ENCODE peak calls at places on chromosomes 16 and 17, in five cellular contexts. One of them, this sample, is unnamed.

GRCh38 chr17:12024332-12024731 is 3.7 kb downstream of the MAP2K4 start:
- DNase-seq in neuronal stem cell: no peak
- DNase-seq in H1: no peak
- DNase-seq in mesenchymal stem cell: peak; percentile 26
- DNase-seq in IMR-90: peak; percentile 73
- DNase-seq in this sample: no peak

GRCh38 chr17:38587956-38588771 is 17.6 kb downstream of the SRCIN1 start:
- DNase-seq in neuronal stem cell: no peak
- DNase-seq in H1: no peak
- DNase-seq in mesenchymal stem cell: no peak
- DNase-seq in IMR-90: no peak
- DNase-seq in this sample: no peak

GRCh38 chr17:44878627-44879221 is 20.5 kb downstream of the EFTUD2 start:
- DNase-seq in neuronal stem cell: no peak
- DNase-seq in H1: no peak
- DNase-seq in mesenchymal stem cell: peak; percentile 52
- DNase-seq in IMR-90: peak; percentile 38
- DNase-seq in this sample: no peak

GRCh38 chr16:78929798-78930197 is 670.7 kb downstream of the MAF start:
- DNase-seq in neuronal stem cell: no peak
- DNase-seq in H1: no peak
- DNase-seq in mesenchymal stem cell: no peak
- DNase-seq in IMR-90: no peak
- DNase-seq in this sample: no peak

GRCh38 chr17:46978489-46979022 is 497 bp downstream of the RPRML start:
- DNase-seq in neuronal stem cell: peak; percentile 21
- DNase-seq in H1: peak; percentile 64
- DNase-seq in mesenchymal stem cell: peak; percentile 7
- DNase-seq in IMR-90: no peak
- DNase-seq in this sample: peak; percentile 63

GRCh38 chr17:51643702-51644490 is 383.6 kb downstream of the UTP18 start:
- DNase-seq in neuronal stem cell: no peak
- DNase-seq in H1: no peak
- DNase-seq in mesenchymal stem cell: no peak
- DNase-seq in IMR-90: no peak
- DNase-seq in this sample: no peak

GRCh38 chr17:28335201-28335958 is at the start of the genes IFT20 and TNFAIP1:
- DNase-seq in neuronal stem cell: peak; percentile 99
- DNase-seq in H1: peak; percentile 94
- DNase-seq in mesenchymal stem cell: peak; percentile 100
- DNase-seq in IMR-90: peak; percentile 100
- DNase-seq in this sample: peak; percentile 100

GRCh38 chr17:29583324-29584248 is 5.9 kb downstream of the GIT1 start:
- DNase-seq in neuronal stem cell: no peak
- DNase-seq in H1: no peak
- DNase-seq in mesenchymal stem cell: no peak
- DNase-seq in IMR-90: no peak
- DNase-seq in this sample: no peak

GRCh38 chr17:60767744-60768308 is 90.2 kb downstream of the BCAS3 start:
- DNase-seq in neuronal stem cell: no peak
- DNase-seq in H1: no peak
- DNase-seq in mesenchymal stem cell: no peak
- DNase-seq in IMR-90: no peak
- DNase-seq in this sample: no peak

GRCh38 chr17:73494096-73494954 is 149.9 kb downstream of the SDK2 start:
- DNase-seq in neuronal stem cell: no peak
- DNase-seq in H1: no peak
- DNase-seq in mesenchymal stem cell: no peak
- DNase-seq in IMR-90: no peak
- DNase-seq in this sample: no peak

GRCh38 chr17:50039058-50039457 is 16.9 kb upstream of the ITGA3 start:
- DNase-seq in neuronal stem cell: no peak
- DNase-seq in H1: no peak
- DNase-seq in mesenchymal stem cell: no peak
- DNase-seq in IMR-90: no peak
- DNase-seq in this sample: no peak

GRCh38 chr17:19329839-19330238 is 32.7 kb downstream of the B9D1 start:
- DNase-seq in neuronal stem cell: no peak
- DNase-seq in H1: no peak
- DNase-seq in mesenchymal stem cell: no peak
- DNase-seq in IMR-90: no peak
- DNase-seq in this sample: no peak

GRCh38 chr16:57027067-57027466 is 37.7 kb downstream of the NLRC5 start:
- DNase-seq in neuronal stem cell: no peak
- DNase-seq in H1: no peak
- DNase-seq in mesenchymal stem cell: no peak
- DNase-seq in IMR-90: no peak
- DNase-seq in this sample: no peak

DNA sequence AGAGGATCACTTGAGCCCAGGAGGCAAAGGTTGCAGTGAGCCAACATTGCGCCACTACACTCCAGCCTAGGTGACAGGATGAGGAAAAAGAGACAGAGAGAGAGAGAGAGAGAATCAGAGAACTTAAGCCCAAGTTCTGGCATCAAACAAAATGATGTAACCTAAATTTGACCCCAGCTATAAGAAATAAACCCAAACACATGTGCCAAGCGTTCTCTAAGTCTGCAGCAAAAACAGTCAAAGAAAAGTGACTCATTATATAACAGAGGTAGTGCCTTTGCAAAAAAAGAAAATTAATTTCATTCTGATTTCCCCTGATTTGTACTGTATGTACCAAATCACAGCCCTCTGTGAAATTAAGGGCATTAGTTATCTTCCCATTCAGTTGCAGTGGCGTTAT is 89.5 kb downstream of the CDH11 start:
- DNase-seq in neuronal stem cell: no peak
- DNase-seq in H1: no peak
- DNase-seq in mesenchymal stem cell: no peak
- DNase-seq in IMR-90: peak; percentile 62
- DNase-seq in this sample: no peak
- H3K27ac ChIP-seq in neuronal stem cell: no peak overlapping the region
- H3K27ac ChIP-seq in H1: no peak overlapping the region
- H3K27ac ChIP-seq in mesenchymal stem cell: no peak overlapping the region
- H3K27ac ChIP-seq in IMR-90: no peak overlapping the region
- H3K27ac ChIP-seq in this sample: no peak overlapping the region

DNA sequence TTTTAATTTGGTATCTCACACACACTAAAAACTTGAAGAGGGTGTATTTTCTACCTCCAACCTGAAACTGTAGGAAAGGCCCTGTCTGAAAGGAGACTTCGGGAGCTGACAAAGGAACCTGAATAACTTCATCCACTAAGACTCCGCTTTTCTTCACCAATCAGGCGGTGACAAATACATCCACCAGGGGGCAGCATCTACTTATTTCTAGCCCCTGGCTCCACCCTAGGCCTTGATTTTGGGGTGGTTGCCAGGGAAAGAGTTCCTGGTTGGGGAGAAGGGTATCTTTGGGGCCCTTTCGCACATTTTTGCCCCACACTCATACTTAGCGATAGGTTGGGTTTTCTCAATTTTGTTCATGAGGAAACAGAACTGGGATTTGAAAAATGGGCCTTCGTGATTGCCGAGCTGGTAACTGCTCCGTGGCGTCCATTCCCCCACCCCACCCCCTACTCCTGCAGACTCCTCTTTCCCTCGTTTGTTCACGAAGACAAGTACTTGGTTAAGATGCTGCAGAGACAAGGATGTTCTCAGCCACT is 4.8 kb upstream of the ARL4D start:
- DNase-seq in neuronal stem cell: peak; percentile 92
- DNase-seq in H1: peak; percentile 97
- DNase-seq in mesenchymal stem cell: peak; percentile 83
- DNase-seq in IMR-90: peak; percentile 83
- DNase-seq in this sample: peak; percentile 91
- H2BK15ac ChIP-seq in neuronal stem cell: no peak overlapping the region
- H2BK15ac ChIP-seq in H1: peak overlapping the region; percentile 66
- H2BK15ac ChIP-seq in mesenchymal stem cell: peak overlapping the region; percentile 15
- H2BK15ac ChIP-seq in IMR-90: peak overlapping the region; percentile 81
- H2BK15ac ChIP-seq in this sample: peak overlapping the region; percentile 13

GRCh38 chr16:66378739-66379570 is 12.5 kb downstream of the CDH5 start:
- DNase-seq in neuronal stem cell: no peak
- DNase-seq in H1: no peak
- DNase-seq in mesenchymal stem cell: peak; percentile 11
- DNase-seq in IMR-90: no peak
- DNase-seq in this sample: no peak
- H3K14ac ChIP-seq in neuronal stem cell: no peak overlapping the region
- H3K14ac ChIP-seq in H1: no peak overlapping the region
- H3K14ac ChIP-seq in mesenchymal stem cell: no peak overlapping the region
- H3K14ac ChIP-seq in IMR-90: no peak overlapping the region
- H3K14ac ChIP-seq in this sample: no peak overlapping the region

GRCh38 chr16:72889616-72890235 is 158.2 kb downstream of the ZFHX3 start:
- DNase-seq in neuronal stem cell: no peak
- DNase-seq in H1: no peak
- DNase-seq in mesenchymal stem cell: no peak
- DNase-seq in IMR-90: no peak
- DNase-seq in this sample: no peak

GRCh38 chr16:72890587-72890986 is 157.3 kb downstream of the ZFHX3 start:
- DNase-seq in neuronal stem cell: no peak
- DNase-seq in H1: no peak
- DNase-seq in mesenchymal stem cell: no peak
- DNase-seq in IMR-90: no peak
- DNase-seq in this sample: no peak

GRCh38 chr16:72886366-72886974 is 161.5 kb downstream of the ZFHX3 start:
- DNase-seq in neuronal stem cell: no peak
- DNase-seq in H1: no peak
- DNase-seq in mesenchymal stem cell: no peak
- DNase-seq in IMR-90: no peak
- DNase-seq in this sample: no peak

GRCh38 chr16:72884573-72884972 is 163.4 kb downstream of the ZFHX3 start:
- DNase-seq in neuronal stem cell: no peak
- DNase-seq in H1: no peak
- DNase-seq in mesenchymal stem cell: no peak
- DNase-seq in IMR-90: no peak
- DNase-seq in this sample: no peak

DNA sequence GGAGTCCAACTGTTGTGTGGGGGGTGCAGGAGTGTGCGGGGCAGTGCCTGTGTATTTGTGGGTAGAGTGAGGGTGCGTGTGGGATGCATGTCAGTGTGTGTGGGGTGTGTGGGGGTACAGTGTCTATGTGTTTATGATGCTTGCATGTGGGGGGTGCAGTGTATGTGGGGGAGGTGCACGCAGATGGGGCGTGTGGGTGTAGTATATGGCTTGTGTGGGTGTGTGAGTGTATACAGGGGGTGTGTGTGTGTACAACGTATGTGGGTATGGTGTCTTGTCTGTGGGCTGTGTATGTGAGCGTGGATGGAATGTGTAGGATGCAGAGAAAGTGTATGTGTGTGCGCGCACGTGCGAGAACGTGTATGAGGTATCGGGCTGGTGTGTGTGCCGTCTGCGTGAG is 160.4 kb downstream of the ZFHX3 start:
- DNase-seq in neuronal stem cell: no peak
- DNase-seq in H1: no peak
- DNase-seq in mesenchymal stem cell: no peak
- DNase-seq in IMR-90: no peak
- DNase-seq in this sample: no peak
- H3K27ac ChIP-seq in neuronal stem cell: no peak overlapping the region
- H3K27ac ChIP-seq in H1: no peak overlapping the region
- H3K27ac ChIP-seq in mesenchymal stem cell: no peak overlapping the region
- H3K27ac ChIP-seq in IMR-90: no peak overlapping the region
- H3K27ac ChIP-seq in this sample: no peak overlapping the region

GRCh38 chr17:58265266-58265665 is 15.5 kb downstream of the MPO start:
- DNase-seq in neuronal stem cell: no peak
- DNase-seq in H1: no peak
- DNase-seq in mesenchymal stem cell: no peak
- DNase-seq in IMR-90: no peak
- DNase-seq in this sample: no peak
- H2BK15ac ChIP-seq in neuronal stem cell: no peak overlapping the region
- H2BK15ac ChIP-seq in H1: no peak overlapping the region
- H2BK15ac ChIP-seq in mesenchymal stem cell: no peak overlapping the region
- H2BK15ac ChIP-seq in IMR-90: no peak overlapping the region
- H2BK15ac ChIP-seq in this sample: no peak overlapping the region

GRCh38 chr16:87851601-87852000 is 17.7 kb downstream of the SLC7A5 start:
- DNase-seq in neuronal stem cell: no peak
- DNase-seq in H1: peak; percentile 55
- DNase-seq in mesenchymal stem cell: no peak
- DNase-seq in IMR-90: no peak
- DNase-seq in this sample: no peak

GRCh38 chr16:87851141-87851587 is 18.1 kb downstream of the SLC7A5 start:
- DNase-seq in neuronal stem cell: no peak
- DNase-seq in H1: no peak
- DNase-seq in mesenchymal stem cell: no peak
- DNase-seq in IMR-90: no peak
- DNase-seq in this sample: no peak

GRCh38 chr16:87848676-87849345 is 20.5 kb downstream of the SLC7A5 start:
- DNase-seq in neuronal stem cell: no peak
- DNase-seq in H1: no peak
- DNase-seq in mesenchymal stem cell: no peak
- DNase-seq in IMR-90: no peak
- DNase-seq in this sample: no peak

GRCh38 chr16:87849419-87850008 is 19.8 kb downstream of the SLC7A5 start:
- DNase-seq in neuronal stem cell: no peak
- DNase-seq in H1: no peak
- DNase-seq in mesenchymal stem cell: no peak
- DNase-seq in IMR-90: no peak
- DNase-seq in this sample: no peak

GRCh38 chr16:87850009-87851006 is 19.0 kb downstream of the SLC7A5 start:
- DNase-seq in neuronal stem cell: peak; percentile 65
- DNase-seq in H1: peak; percentile 94
- DNase-seq in mesenchymal stem cell: peak; percentile 51
- DNase-seq in IMR-90: peak; percentile 31
- DNase-seq in this sample: peak; percentile 86
- H3K14ac ChIP-seq in neuronal stem cell: no peak overlapping the region
- H3K14ac ChIP-seq in H1: no peak overlapping the region
- H3K14ac ChIP-seq in mesenchymal stem cell: no peak overlapping the region
- H3K14ac ChIP-seq in IMR-90: no peak overlapping the region
- H3K14ac ChIP-seq in this sample: no peak overlapping the region

DNA sequence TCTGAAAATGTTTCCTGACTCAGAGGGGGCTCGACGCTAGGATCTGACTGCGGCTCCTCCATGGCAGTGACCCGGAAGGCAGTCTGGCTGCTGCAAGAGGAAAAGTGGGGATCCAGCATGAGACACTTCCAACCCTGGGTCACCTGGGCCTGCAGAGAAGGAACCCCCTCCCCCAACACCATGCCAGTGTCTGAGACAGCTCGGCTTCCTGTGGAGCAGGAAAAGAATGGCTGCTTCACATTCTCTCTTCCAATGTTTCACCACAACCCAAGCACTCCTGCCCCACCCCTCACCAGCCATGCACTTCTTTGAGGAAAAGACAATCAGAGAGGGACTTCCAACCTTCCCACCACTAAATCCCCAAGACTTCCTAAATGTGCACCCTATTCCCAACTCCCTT is 10.8 kb downstream of the TP53 start:
- DNase-seq in neuronal stem cell: no peak
- DNase-seq in H1: no peak
- DNase-seq in mesenchymal stem cell: no peak
- DNase-seq in IMR-90: no peak
- DNase-seq in this sample: peak; percentile 72
- H3K27ac ChIP-seq in neuronal stem cell: no peak overlapping the region
- H3K27ac ChIP-seq in H1: no peak overlapping the region
- H3K27ac ChIP-seq in mesenchymal stem cell: no peak overlapping the region
- H3K27ac ChIP-seq in IMR-90: no peak overlapping the region
- H3K27ac ChIP-seq in this sample: no peak overlapping the region

GRCh38 chr17:34252138-34252889 is 2.8 kb upstream of the CCL2 start:
- DNase-seq in neuronal stem cell: no peak
- DNase-seq in H1: no peak
- DNase-seq in mesenchymal stem cell: peak; percentile 96
- DNase-seq in IMR-90: peak; percentile 95
- DNase-seq in this sample: no peak
- H2BK15ac ChIP-seq in neuronal stem cell: no peak overlapping the region
- H2BK15ac ChIP-seq in H1: no peak overlapping the region
- H2BK15ac ChIP-seq in mesenchymal stem cell: no peak overlapping the region
- H2BK15ac ChIP-seq in IMR-90: peak overlapping the region; percentile 80
- H2BK15ac ChIP-seq in this sample: no peak overlapping the region